ENCODE peak calls at places on chromosome 19, in six cellular contexts. Y is GM12891, A is H1, E is GM12878, F is HepG2, M is K562. J is an unnamed sample.

GRCh38 chr19:38264486-38265212 is at the start of gene SPINT2:
- DNase-seq in M (no peak), Y (peak), F (no peak), A (peak), E (no peak), J (no peak)

GRCh38 chr19:10503002-10503789 is at the start of gene KEAP1:
- DNase-seq in F (peak), A (peak), E (no peak), Y (peak), M (peak), J (no peak)

GRCh38 chr19:53942001-53942786 is 20.5 kb upstream of the CACNG8 start:
- DNase-seq in E (no peak), F (peak), M (peak), Y (no peak), A (peak), J (no peak)

GRCh38 chr19:33746159-33746558 is 50.5 kb upstream of the KCTD15 start:
- DNase-seq in E (no peak), A (no peak), Y (no peak), F (no peak), M (no peak), J (no peak)

GRCh38 chr19:40612831-40613668 is 11.9 kb downstream of the LTBP4 start:
- DNase-seq in Y (no peak), M (peak), F (no peak), E (no peak), A (peak), J (peak)

GRCh38 chr19:8569066-8569761 is 8.0 kb downstream of the MYO1F start:
- DNase-seq in M (peak), E (peak), Y (peak), F (no peak), A (no peak), J (peak)

GRCh38 chr19:56538761-56539263 is at the start of gene ZFP28:
- DNase-seq in M (no peak), Y (peak), A (peak), F (no peak), E (no peak), J (peak)

GRCh38 chr19:48768989-48769713 is 13.8 kb downstream of the FGF21 start:
- DNase-seq in M (no peak), A (no peak), F (peak), E (no peak), Y (no peak), J (no peak)

DNA sequence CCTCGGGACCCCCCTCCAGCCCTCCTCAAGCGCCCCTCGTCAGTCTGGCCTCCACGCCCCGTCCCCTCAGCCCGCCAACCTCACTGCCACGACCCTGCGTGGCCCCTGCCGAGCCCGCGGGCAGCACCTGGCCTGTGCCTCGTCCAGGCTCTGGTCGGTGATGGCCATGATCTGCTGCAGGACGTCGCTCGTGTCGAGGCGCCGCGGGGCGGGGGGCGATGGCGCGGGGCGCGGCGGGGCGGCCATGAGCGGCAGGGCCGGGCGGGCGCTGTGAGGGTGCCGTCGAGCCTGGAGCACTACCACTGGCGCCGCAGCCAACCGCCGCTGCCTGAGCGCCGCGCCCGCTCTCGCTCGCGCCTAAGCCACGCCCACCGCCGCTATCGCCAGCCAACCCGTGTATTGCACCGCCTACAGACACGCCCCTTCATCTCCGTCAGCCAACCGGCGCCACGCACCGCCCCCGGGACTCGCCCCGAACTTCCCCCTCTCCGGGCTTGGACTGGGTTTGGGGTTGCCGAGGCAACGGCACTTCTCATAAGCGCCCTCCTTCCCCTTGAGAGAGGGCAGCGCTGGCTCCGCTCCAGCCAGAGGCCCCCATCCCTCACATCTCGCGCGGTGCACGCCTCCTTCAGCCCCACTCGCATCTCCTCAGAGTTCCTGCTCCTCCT is at the start of gene PBX4:
- DNase-seq in A (peak), E (peak), Y (peak), M (peak), F (no peak), J (peak)
- TF ChIP-seq POLR2AphosphoS5 in A (peak), E (peak), Y (no peak), M (no peak), F (no peak), J (peak)

GRCh38 chr19:47658431-47659383 is 49.8 kb downstream of the BICRA start:
- DNase-seq in M (no peak), E (no peak), A (no peak), F (no peak), Y (no peak), J (no peak)
- TF ChIP-seq TAF1 in M (no peak), E (no peak), A (no peak), F (no peak), Y (no peak), J (no peak)

GRCh38 chr19:13849991-13850909 is 26.7 kb upstream of the NANOS3 start:
- DNase-seq in Y (peak), M (peak), A (peak), F (peak), E (no peak), J (no peak)
- TF ChIP-seq POLR2A in Y (no peak), M (peak), A (no peak), F (no peak), E (no peak), J (no peak)

GRCh38 chr19:3818918-3819317 is 32.7 kb upstream of the MATK start:
- DNase-seq in A (no peak), Y (no peak), F (no peak), E (no peak), M (no peak), J (no peak)
- TF ChIP-seq POLR2AphosphoS5 in A (no peak), Y (no peak), F (no peak), E (no peak), M (no peak), J (no peak)